ENCODE peak calls at places on chromosomes 7 and 10, in four cellular contexts. L is nephron progenitor cell, B is H9, I is heart left ventricle. S is an unnamed sample.

GRCh38 chr7:22377690-22378089 is 20.7 kb upstream of the RAPGEF5 start:
- DNase-seq in B (no peak), L (no peak), I (no peak), S (no peak)

GRCh38 chr7:141402277-141402996 is 148.8 kb upstream of the AGK start:
- DNase-seq in B (no peak), L (peak; percentile 30), I (peak; percentile 54), S (no peak)

GRCh38 chr10:103983367-103983911 is 16.5 kb downstream of the SLK start:
- DNase-seq in B (no peak), I (no peak), L (no peak), S (no peak)

GRCh38 chr7:12064716-12065115 is 146.4 kb upstream of the TMEM106B start:
- DNase-seq in I (no peak), L (no peak), B (no peak), S (peak; percentile 6)

GRCh38 chr7:117143580-117143979 is 179.3 kb downstream of the WNT2 start:
- DNase-seq in L (no peak), B (no peak), I (no peak), S (no peak)

GRCh38 chr7:123208793-123209192 is 9.0 kb upstream of the SLC13A1 start:
- DNase-seq in L (no peak), I (no peak), B (no peak), S (no peak)

GRCh38 chr10:112843623-112844022 is 106.4 kb upstream of the TCF7L2 start:
- DNase-seq in L (no peak), B (no peak), I (no peak), S (no peak)

GRCh38 chr7:27219821-27220220 is 19.9 kb upstream of the HOXA13 start:
- DNase-seq in I (no peak), L (no peak), B (no peak), S (no peak)

GRCh38 chr10:6271663-6272062 is 68.9 kb downstream of the PFKFB3 start:
- DNase-seq in L (no peak), B (no peak), I (no peak), S (no peak)

GRCh38 chr10:17710181-17710580 is 41.8 kb upstream of the TMEM236 start:
- DNase-seq in I (no peak), L (no peak), B (no peak), S (no peak)

GRCh38 chr7:132019718-132020117 is 463.3 kb upstream of the PODXL start:
- DNase-seq in B (no peak), I (no peak), L (no peak), S (no peak)

GRCh38 chr7:4665661-4666060 is 16.4 kb upstream of the FOXK1 start:
- DNase-seq in L (no peak), B (no peak), I (no peak), S (peak; percentile 85)

GRCh38 chr10:130038019-130038555 is 72.5 kb downstream of the C10orf143 start:
- DNase-seq in B (no peak), L (no peak), I (no peak), S (no peak)

GRCh38 chr7:124940306-124940705 is 10.7 kb upstream of the POT1 start:
- DNase-seq in L (no peak), I (no peak), B (no peak), S (no peak)

GRCh38 chr7:151143261-151144015 is 24.1 kb downstream of the GBX1 start:
- DNase-seq in I (peak; percentile 55), B (peak; percentile 21), L (no peak), S (no peak)

GRCh38 chr7:136214356-136214755 is 237.2 kb upstream of the MTPN start:
- DNase-seq in L (no peak), B (no peak), I (no peak), S (no peak)
- TF ChIP-seq CTCF in L (peak; percentile 15), B (peak; percentile 54), I (peak; percentile 14), S (peak; percentile 35)

GRCh38 chr7:45623157-45623556 is 49.0 kb downstream of the ADCY1 start:
- DNase-seq in B (no peak), I (no peak), L (no peak), S (no peak)
- TF ChIP-seq CTCF in B (no peak), I (no peak), L (no peak), S (no peak)

GRCh38 chr7:115707236-115707635 is 323.3 kb downstream of the TFEC start:
- DNase-seq in I (no peak), L (no peak), B (peak; percentile 28), S (no peak)
- TF ChIP-seq CTCF in I (no peak), L (peak; percentile 12), B (peak; percentile 63), S (peak; percentile 55)

DNA sequence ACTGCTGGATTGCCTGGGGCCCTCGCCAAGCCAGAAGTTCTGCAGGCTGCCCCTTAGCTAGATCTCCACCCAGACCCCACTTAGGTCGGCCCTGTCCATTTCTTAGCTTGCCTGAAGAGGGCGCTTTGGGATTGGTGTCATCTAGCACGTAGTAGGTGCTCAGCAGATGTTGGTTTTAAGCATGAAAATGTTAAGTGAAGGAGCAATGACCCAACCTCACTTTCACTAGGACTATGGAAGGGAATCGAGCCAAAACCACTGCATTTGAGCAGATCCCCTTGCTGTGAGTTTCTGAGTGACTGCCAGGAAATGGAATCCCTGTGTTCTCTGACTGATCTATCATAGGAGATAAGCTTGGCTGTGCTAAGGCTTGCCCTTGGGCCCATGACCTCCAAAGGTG is 131.7 kb upstream of the EEPD1 start:
- DNase-seq in I (no peak), B (peak; percentile 71), L (no peak), S (no peak)
- TF ChIP-seq CTCF in I (peak; percentile 36), B (peak; percentile 80), L (no peak), S (peak; percentile 58)

S was measured in retinal pigment epithelial cell.